ENCODE peak calls at places on chromosomes 1 and 21, in four cellular contexts. S, E, H and V are unnamed samples.
A peak's percentile ranks its signal among the peaks of the same experiment; 100 is the strongest.

GRCh38 chr21:36424592-36424991 is 39.4 kb downstream of the CHAF1B start:
- DNase-seq in S (no peak), H (no peak), E (no peak), V (no peak)

GRCh38 chr1:171595324-171595723 is 26.7 kb upstream of the MYOCOS start:
- DNase-seq in S (no peak), E (no peak), H (no peak), V (no peak)

GRCh38 chr1:83511327-83511726 is 487.6 kb downstream of the TTLL7 start:
- DNase-seq in S (no peak), E (no peak), H (no peak), V (no peak)

GRCh38 chr21:45403825-45404725 is 890 bp upstream of the COL18A1 start:
- DNase-seq in E (no peak), S (no peak), H (no peak), V (no peak)

GRCh38 chr1:5955479-5955977 is 36.7 kb downstream of the NPHP4 start:
- DNase-seq in E (no peak), H (no peak), S (no peak), V (no peak)

GRCh38 chr1:21781971-21782867 is 730 bp downstream of the USP48 start:
- DNase-seq in H (peak; percentile 47), S (peak; percentile 66), E (peak; percentile 45), V (peak; percentile 41)

GRCh38 chr1:111275079-111275478 is 15.6 kb upstream of the CHIA start:
- DNase-seq in E (no peak), S (peak; percentile 31), H (peak; percentile 91), V (no peak)

GRCh38 chr1:196403803-196404690 is 204.2 kb downstream of the KCNT2 start:
- DNase-seq in S (no peak), E (no peak), H (no peak), V (no peak)

GRCh38 chr1:27979151-27979858 is 19.5 kb downstream of the XKR8 start:
- DNase-seq in S (no peak), H (peak; percentile 75), E (no peak), V (no peak)

GRCh38 chr1:100187912-100188311 is 9.9 kb upstream of the LRRC39 start:
- DNase-seq in H (no peak), S (peak; percentile 91), E (no peak), V (no peak)

GRCh38 chr1:22331618-22332017 is 120.0 kb upstream of the ZBTB40 start:
- DNase-seq in H (no peak), S (peak; percentile 19), E (no peak), V (no peak)

GRCh38 chr21:33411949-33412430 is 8.8 kb downstream of the IFNGR2 start:
- DNase-seq in E (no peak), S (no peak), H (no peak), V (no peak)

GRCh38 chr1:8061210-8061609 is 35.1 kb upstream of the ERRFI1 start:
- DNase-seq in H (peak; percentile 95), E (no peak), S (peak; percentile 31), V (no peak)

GRCh38 chr1:41623736-41624135 is 139.3 kb upstream of the EDN2 start:
- DNase-seq in E (no peak), S (no peak), H (no peak), V (no peak)

GRCh38 chr1:174190800-174191199 is 31.5 kb downstream of the RABGAP1L start:
- DNase-seq in S (no peak), E (no peak), H (no peak), V (no peak)

GRCh38 chr1:30604801-30605440 is 118.5 kb downstream of the MATN1 start:
- DNase-seq in S (no peak), E (no peak), H (no peak), V (no peak)

GRCh38 chr21:18677632-18678031 is 274.0 kb upstream of the TMPRSS15 start:
- DNase-seq in S (no peak), H (no peak), E (no peak), V (no peak)

GRCh38 chr1:202192770-202193613 is 607 bp upstream of the LGR6 start:
- DNase-seq in H (peak; percentile 58), S (no peak), E (peak; percentile 25), V (peak; percentile 35)

GRCh38 chr21:46429754-46430681 is 28.7 kb upstream of the DIP2A start:
- DNase-seq in S (no peak), E (no peak), H (no peak), V (no peak)

GRCh38 chr1:46477153-46477929 is 12.3 kb upstream of the DMBX1 start:
- DNase-seq in H (peak; percentile 76), E (peak; percentile 44), S (peak; percentile 63), V (peak; percentile 55)

GRCh38 chr1:234780531-234781162 is 170.7 kb upstream of the IRF2BP2 start:
- DNase-seq in E (no peak), H (no peak), S (no peak), V (no peak)

GRCh38 chr1:43197343-43198127 is 25.4 kb downstream of the CFAP57 start:
- DNase-seq in H (no peak), E (no peak), S (no peak), V (no peak)

GRCh38 chr1:6208723-6209660 is 3.1 kb downstream of the RNF207 start:
- DNase-seq in E (no peak), H (no peak), S (peak; percentile 68), V (peak; percentile 22)

GRCh38 chr1:232084584-232085223 is 458.1 kb downstream of the DISC1 start:
- DNase-seq in S (no peak), H (peak; percentile 46), E (no peak), V (no peak)

GRCh38 chr21:43323244-43324005 is 103.5 kb downstream of the SIK1 start:
- DNase-seq in E (no peak), S (peak; percentile 84), H (no peak), V (no peak)

GRCh38 chr1:154736840-154737239 is 128.9 kb upstream of the ADAR start:
- DNase-seq in E (no peak), H (peak; percentile 76), S (no peak), V (no peak)

GRCh38 chr1:178039826-178040380 is 54.0 kb upstream of the RASAL2 start:
- DNase-seq in S (no peak), E (no peak), H (no peak), V (no peak)

GRCh38 chr1:240998024-240998423 is 359.0 kb downstream of the RGS7 start:
- DNase-seq in E (no peak), H (peak; percentile 81), S (no peak), V (no peak)

GRCh38 chr21:39377444-39378050 is 28.7 kb upstream of the HMGN1 start:
- DNase-seq in S (no peak), E (no peak), H (peak; percentile 60), V (no peak)

GRCh38 chr1:222530852-222531251 is 17.1 kb downstream of the HHIPL2 start:
- DNase-seq in E (no peak), S (no peak), H (no peak), V (no peak)

GRCh38 chr1:220843481-220844011 is 35.7 kb upstream of the HLX start:
- DNase-seq in H (no peak), S (peak; percentile 26), E (no peak), V (no peak)

GRCh38 chr1:37410815-37411214 is 63.6 kb upstream of the ZC3H12A start:
- DNase-seq in H (peak; percentile 30), S (no peak), E (no peak), V (no peak)

GRCh38 chr1:5367306-5367705 is 624.9 kb downstream of the NPHP4 start:
- DNase-seq in E (no peak), H (no peak), S (no peak), V (no peak)

GRCh38 chr1:39776400-39776713 is 5.2 kb upstream of the OXCT2 start:
- DNase-seq in S (no peak), H (no peak), E (no peak), V (no peak)

GRCh38 chr1:226403522-226404034 is 4.3 kb downstream of the PARP1 start:
- DNase-seq in H (peak; percentile 38), S (no peak), E (no peak), V (no peak)

GRCh38 chr1:117284408-117285215 is 73.9 kb upstream of the VTCN1 start:
- DNase-seq in S (peak; percentile 23), H (peak; percentile 83), E (no peak), V (no peak)

DNA sequence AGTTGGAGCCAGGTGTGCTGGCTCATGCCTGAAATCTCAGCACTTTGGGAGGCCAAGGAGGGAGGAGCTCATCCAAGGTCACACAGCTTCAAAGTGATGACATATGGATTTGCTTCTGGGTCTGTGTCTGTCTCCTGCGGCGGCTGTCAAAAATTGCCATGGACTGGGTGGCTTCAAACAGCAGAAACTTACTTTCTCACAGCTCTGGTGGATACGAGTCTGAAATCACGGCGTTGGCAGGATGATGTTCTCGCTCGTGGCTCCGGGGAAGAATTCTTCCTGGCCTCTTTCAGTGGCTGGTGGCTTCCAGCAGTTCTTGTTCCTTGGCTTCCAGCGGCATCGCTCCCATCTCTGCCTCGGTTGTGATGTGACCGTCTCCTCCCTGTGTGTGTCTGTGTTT is 314.8 kb upstream of the C1orf174 start:
- DNase-seq in S (no peak), H (no peak), E (no peak), V (no peak)
- H3K9me3 ChIP-seq in S (no peaks in the 10 kb centered on the region), H (no peaks in the 10 kb centered on the region), E (no peaks in the 10 kb centered on the region), V (no peaks in the 10 kb centered on the region)

GRCh38 chr1:246515390-246516005 is 8.4 kb upstream of the SMYD3 start:
- DNase-seq in H (no peak), E (no peak), S (no peak), V (no peak)
- H3K9me3 ChIP-seq in H (peaks cover 31% of the 10 kb centered on the region), E (peaks cover 10% of the 10 kb centered on the region), S (no peaks in the 10 kb centered on the region), V (no peaks in the 10 kb centered on the region)

DNA sequence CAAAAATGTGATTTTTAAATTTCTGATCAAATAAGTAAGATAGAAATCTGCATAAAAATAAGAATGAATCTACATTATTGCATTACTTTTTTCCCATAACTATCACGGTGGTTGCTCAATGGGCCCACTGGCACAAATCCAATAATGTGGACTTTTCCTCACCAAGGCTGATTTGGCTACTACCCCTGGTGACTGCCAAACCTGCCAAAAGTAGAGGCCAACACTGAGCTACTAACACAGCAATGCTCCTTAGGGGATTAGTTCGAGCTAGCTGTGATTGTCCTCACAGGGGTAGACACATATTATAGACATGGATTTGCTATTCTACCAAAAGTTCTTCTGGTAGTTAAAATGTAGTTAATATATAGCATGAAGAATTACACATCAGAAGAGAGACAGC is 107.7 kb upstream of the ZNHIT6 start:
- DNase-seq in H (no peak), S (no peak), E (no peak), V (no peak)
- H3K9me3 ChIP-seq in H (no peaks in the 10 kb centered on the region), S (no peaks in the 10 kb centered on the region), E (no peaks in the 10 kb centered on the region), V (no peaks in the 10 kb centered on the region)

GRCh38 chr1:247854899-247855545 is 2.0 kb upstream of the TRIM58 start:
- DNase-seq in H (no peak), E (no peak), S (no peak), V (no peak)
- H3K9me3 ChIP-seq in H (no peaks in the 10 kb centered on the region), E (no peaks in the 10 kb centered on the region), S (no peaks in the 10 kb centered on the region), V (no peaks in the 10 kb centered on the region)

GRCh38 chr21:24424786-24425185 is 1182.5 kb downstream of the MRPL39 start:
- DNase-seq in H (no peak), S (no peak), E (no peak), V (no peak)

GRCh38 chr21:24428539-24429186 is 1178.6 kb downstream of the MRPL39 start:
- DNase-seq in H (no peak), S (no peak), E (no peak), V (no peak)
- H3K9me3 ChIP-seq in H (no peaks in the 10 kb centered on the region), S (no peaks in the 10 kb centered on the region), E (no peaks in the 10 kb centered on the region), V (no peaks in the 10 kb centered on the region)